ENCODE peak calls at places on chromosomes 6 and 20, in five cellular contexts. S is lower leg skin, Z is heart left ventricle, B is thyroid gland, J is HCT116. F is an unnamed sample.

GRCh38 chr6:112338310-112338709 is 8.8 kb upstream of the RFPL4B start:
- DNase-seq in J (no peak), Z (no peak), B (no peak), S (no peak), F (no peak)

GRCh38 chr6:170160031-170160627 is 130.7 kb downstream of the DLL1 start:
- DNase-seq in Z (no peak), J (peak), B (no peak), S (no peak), F (no peak)

GRCh38 chr6:135087403-135087802 is 32.8 kb upstream of the HBS1L start:
- DNase-seq in J (no peak), B (no peak), S (no peak), Z (no peak), F (no peak)

GRCh38 chr6:143126574-143126941 is 65.9 kb downstream of the AIG1 start:
- DNase-seq in J (no peak), S (no peak), B (no peak), Z (no peak), F (no peak)

GRCh38 chr6:72784581-72784980 is 162.7 kb downstream of the KCNQ5 start:
- DNase-seq in J (no peak), S (no peak), B (no peak), Z (no peak), F (no peak)

GRCh38 chr6:155832596-155832995 is 377.0 kb upstream of the NOX3 start:
- DNase-seq in Z (no peak), J (no peak), S (no peak), B (no peak), F (no peak)

GRCh38 chr6:5762561-5762968 is 244.2 kb downstream of the NRN1 start:
- DNase-seq in B (no peak), Z (peak), J (no peak), S (no peak), F (no peak)

GRCh38 chr6:112335736-112336135 is 11.4 kb upstream of the RFPL4B start:
- DNase-seq in Z (no peak), J (no peak), B (no peak), S (no peak), F (no peak)

GRCh38 chr20:14672066-14672465 is 334.7 kb upstream of the FLRT3 start:
- DNase-seq in B (peak), S (no peak), Z (no peak), J (no peak), F (no peak)

GRCh38 chr6:170005680-170006470 is 254.5 kb downstream of the ERMARD start:
- DNase-seq in Z (no peak), J (no peak), S (no peak), B (no peak), F (no peak)

GRCh38 chr6:147268254-147268653 is 64.0 kb downstream of the STXBP5 start:
- DNase-seq in S (no peak), B (no peak), Z (no peak), J (no peak), F (no peak)

GRCh38 chr6:41732601-41733348 is 2.6 kb downstream of the TFEB start:
- DNase-seq in S (no peak), B (peak), J (no peak), Z (no peak), F (no peak)

GRCh38 chr6:30091577-30092381 is 16.2 kb upstream of the RNF39 start:
- DNase-seq in Z (no peak), S (no peak), B (peak), J (peak), F (no peak)

GRCh38 chr6:154555075-154555677 is 44.7 kb upstream of the CNKSR3 start:
- DNase-seq in J (no peak), Z (no peak), B (peak), S (no peak), F (no peak)

GRCh38 chr20:37379967-37380828 is 34.3 kb downstream of the SRC start:
- DNase-seq in J (no peak), Z (no peak), B (no peak), S (no peak), F (no peak)

GRCh38 chr20:13221673-13222318 is 722 bp downstream of the ISM1 start:
- DNase-seq in J (peak), S (no peak), Z (peak), B (peak), F (no peak)

GRCh38 chr20:36102809-36103596 is 51.5 kb upstream of the EPB41L1 start:
- DNase-seq in B (peak), J (no peak), S (no peak), Z (no peak), F (no peak)
- TF ChIP-seq POLR2A in B (no peak), J (no peak), S (no peak), Z (no peak), F (no peak)

DNA sequence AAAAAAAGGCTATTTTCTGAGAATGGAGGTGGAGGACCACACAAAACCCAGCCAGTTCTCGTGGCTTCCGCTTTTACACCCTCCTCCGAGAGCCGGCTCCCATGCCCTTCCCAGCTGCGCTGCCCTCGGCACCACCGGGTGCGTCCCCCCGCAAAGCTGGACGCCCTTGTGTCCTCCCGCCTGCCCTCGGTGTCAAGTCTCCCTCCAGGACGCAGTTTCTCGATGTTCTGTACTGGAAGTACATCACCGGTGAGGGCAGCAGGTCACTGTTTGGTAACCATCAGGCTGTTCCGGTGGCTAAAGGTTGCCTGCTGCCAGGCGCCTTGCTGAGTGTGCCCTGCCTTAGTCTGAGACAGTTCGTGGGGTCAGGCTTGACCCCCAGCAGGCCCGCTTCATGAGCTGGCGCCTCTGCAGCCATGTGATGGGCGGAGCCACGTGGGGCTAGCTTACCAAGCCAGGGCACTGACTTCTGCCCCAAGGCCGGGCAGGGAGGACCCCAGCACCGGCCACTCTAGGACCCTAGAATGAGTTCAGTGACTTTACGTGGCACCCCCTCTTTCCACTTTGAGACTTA is 34.6 kb downstream of the RREB1 start:
- DNase-seq in B (no peak), J (no peak), Z (no peak), S (no peak), F (no peak)
- TF ChIP-seq POLR2A in B (no peak), J (no peak), Z (no peak), S (no peak), F (no peak)

DNA sequence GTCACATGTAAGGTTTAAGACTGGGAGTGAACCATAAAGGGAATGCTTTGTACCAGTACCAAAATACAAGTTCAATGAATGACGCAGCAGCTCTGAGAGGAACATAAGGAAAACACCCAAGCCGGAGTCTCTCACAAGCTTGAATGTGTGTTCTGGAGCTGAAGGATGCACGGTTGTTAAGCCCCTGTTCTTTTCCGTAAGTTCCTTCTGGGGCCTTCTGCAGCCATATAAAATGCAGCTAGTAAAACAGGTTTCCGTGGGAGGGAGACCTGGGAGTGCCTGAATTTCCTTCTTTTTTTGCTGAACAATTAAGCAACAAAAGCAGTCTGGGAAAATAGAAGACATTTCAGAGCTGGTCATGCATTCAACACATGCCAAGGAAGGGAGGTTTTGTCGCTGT is 73.2 kb upstream of the JAG1 start:
- DNase-seq in J (no peak), B (no peak), Z (peak), S (no peak), F (no peak)
- TF ChIP-seq POLR2A in J (no peak), B (no peak), Z (no peak), S (no peak), F (no peak)

DNA sequence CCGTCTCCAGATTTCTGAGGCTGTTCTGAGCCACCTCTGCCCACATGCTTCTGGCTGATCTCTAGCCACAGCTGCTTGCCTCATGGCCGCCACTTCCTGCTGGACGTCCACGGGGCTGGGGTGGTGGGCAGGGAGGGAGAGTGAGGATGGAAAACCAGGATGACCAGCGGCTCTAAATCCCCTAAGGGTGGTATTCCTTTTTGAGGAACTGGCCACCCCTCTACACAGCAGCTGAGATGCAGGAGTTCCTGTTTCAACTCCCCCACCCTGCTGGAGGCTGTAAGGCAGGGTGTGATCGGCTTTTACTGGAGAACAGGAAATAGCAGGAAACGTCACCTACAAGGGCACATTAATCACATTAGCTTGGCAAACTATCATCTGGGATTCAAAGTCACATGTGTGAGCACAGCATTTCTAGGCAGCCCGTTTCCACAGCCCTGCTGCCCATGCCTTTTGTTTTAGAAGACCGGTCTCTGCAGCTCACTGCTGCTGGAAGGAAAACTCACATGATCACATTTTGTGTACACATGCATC is 181.6 kb upstream of the ECI2 start:
- DNase-seq in J (no peak), S (peak), B (no peak), Z (peak), F (peak)
- TF ChIP-seq POLR2A in J (no peak), S (no peak), B (no peak), Z (no peak), F (no peak)

GRCh38 chr6:15752820-15753219 is 90.0 kb upstream of the DTNBP1 start:
- DNase-seq in B (no peak), S (no peak), Z (no peak), J (no peak), F (peak)
- TF ChIP-seq POLR2A in B (no peak), S (no peak), Z (no peak), J (no peak), F (no peak)

GRCh38 chr6:75748743-75749538 is at the start of gene MYO6:
- DNase-seq in S (peak), B (peak), J (no peak), Z (peak), F (no peak)
- TF ChIP-seq POLR2A in S (no peak), B (peak), J (peak), Z (no peak), F (no peak)

F was measured in esophagus muscularis mucosa.